ENCODE peak calls at places on chromosome 1, in four cellular contexts. One of them, this sample, is unnamed.

GRCh38 chr1:71473331-71473730 is 392.5 kb upstream of the ZRANB2 start:
- DNase-seq in upper lobe of right lung: no peak
- DNase-seq in kidney epithelial cell: no peak
- DNase-seq in PC-9: no peak
- DNase-seq in this sample: no peak

GRCh38 chr1:27952147-27952546 is 7.6 kb upstream of the XKR8 start:
- DNase-seq in kidney epithelial cell: no peak
- DNase-seq in PC-9: no peak
- DNase-seq in upper lobe of right lung: no peak
- DNase-seq in this sample: no peak

GRCh38 chr1:5745776-5746610 is 246.2 kb downstream of the NPHP4 start:
- DNase-seq in PC-9: peak
- DNase-seq in kidney epithelial cell: peak
- DNase-seq in upper lobe of right lung: peak
- DNase-seq in this sample: no peak

GRCh38 chr1:152411144-152411543 is 2.9 kb downstream of the CRNN start:
- DNase-seq in PC-9: no peak
- DNase-seq in kidney epithelial cell: no peak
- DNase-seq in upper lobe of right lung: peak
- DNase-seq in this sample: no peak

GRCh38 chr1:180905927-180906326 is 6.8 kb upstream of the KIAA1614 start:
- DNase-seq in upper lobe of right lung: no peak
- DNase-seq in PC-9: no peak
- DNase-seq in kidney epithelial cell: no peak
- DNase-seq in this sample: no peak

GRCh38 chr1:221315330-221315729 is 426.6 kb downstream of the DUSP10 start:
- DNase-seq in PC-9: no peak
- DNase-seq in upper lobe of right lung: no peak
- DNase-seq in kidney epithelial cell: no peak
- DNase-seq in this sample: peak

GRCh38 chr1:19305880-19306279 is 6.1 kb downstream of the AKR7A2 start:
- DNase-seq in upper lobe of right lung: no peak
- DNase-seq in kidney epithelial cell: no peak
- DNase-seq in PC-9: no peak
- DNase-seq in this sample: no peak

GRCh38 chr1:114298059-114298458 is 144.4 kb upstream of the SYT6 start:
- DNase-seq in PC-9: no peak
- DNase-seq in kidney epithelial cell: no peak
- DNase-seq in upper lobe of right lung: no peak
- DNase-seq in this sample: no peak

GRCh38 chr1:169138866-169139670 is 32.6 kb downstream of the ATP1B1 start:
- DNase-seq in upper lobe of right lung: no peak
- DNase-seq in PC-9: no peak
- DNase-seq in kidney epithelial cell: no peak
- DNase-seq in this sample: no peak

GRCh38 chr1:207241164-207241934 is 80.1 kb upstream of the CD55 start:
- DNase-seq in kidney epithelial cell: no peak
- DNase-seq in upper lobe of right lung: no peak
- DNase-seq in PC-9: peak
- DNase-seq in this sample: no peak

GRCh38 chr1:222127526-222128152 is 385.8 kb upstream of the DUSP10 start:
- DNase-seq in kidney epithelial cell: no peak
- DNase-seq in PC-9: no peak
- DNase-seq in upper lobe of right lung: no peak
- DNase-seq in this sample: no peak

GRCh38 chr1:238951809-238952208 is 434.6 kb upstream of the CHRM3 start:
- DNase-seq in PC-9: peak
- DNase-seq in upper lobe of right lung: no peak
- DNase-seq in kidney epithelial cell: peak
- DNase-seq in this sample: no peak

GRCh38 chr1:8560035-8560434 is 242.1 kb downstream of the SLC45A1 start:
- DNase-seq in PC-9: no peak
- DNase-seq in kidney epithelial cell: no peak
- DNase-seq in upper lobe of right lung: no peak
- DNase-seq in this sample: no peak

GRCh38 chr1:68175621-68176398 is 56.5 kb downstream of the WLS start:
- DNase-seq in kidney epithelial cell: no peak
- DNase-seq in upper lobe of right lung: no peak
- DNase-seq in PC-9: peak
- DNase-seq in this sample: no peak

GRCh38 chr1:196361112-196361714 is 247.0 kb downstream of the KCNT2 start:
- DNase-seq in PC-9: no peak
- DNase-seq in kidney epithelial cell: peak
- DNase-seq in upper lobe of right lung: no peak
- DNase-seq in this sample: no peak

GRCh38 chr1:196357913-196358312 is 250.3 kb downstream of the KCNT2 start:
- DNase-seq in upper lobe of right lung: no peak
- DNase-seq in PC-9: no peak
- DNase-seq in kidney epithelial cell: no peak
- DNase-seq in this sample: no peak

GRCh38 chr1:196355206-196355786 is 252.9 kb downstream of the KCNT2 start:
- DNase-seq in upper lobe of right lung: no peak
- DNase-seq in PC-9: no peak
- DNase-seq in kidney epithelial cell: no peak
- DNase-seq in this sample: no peak
- TF ChIP-seq CTCF in upper lobe of right lung: peak
- TF ChIP-seq CTCF in PC-9: peak
- TF ChIP-seq CTCF in kidney epithelial cell: peak
- TF ChIP-seq CTCF in this sample: peak

DNA sequence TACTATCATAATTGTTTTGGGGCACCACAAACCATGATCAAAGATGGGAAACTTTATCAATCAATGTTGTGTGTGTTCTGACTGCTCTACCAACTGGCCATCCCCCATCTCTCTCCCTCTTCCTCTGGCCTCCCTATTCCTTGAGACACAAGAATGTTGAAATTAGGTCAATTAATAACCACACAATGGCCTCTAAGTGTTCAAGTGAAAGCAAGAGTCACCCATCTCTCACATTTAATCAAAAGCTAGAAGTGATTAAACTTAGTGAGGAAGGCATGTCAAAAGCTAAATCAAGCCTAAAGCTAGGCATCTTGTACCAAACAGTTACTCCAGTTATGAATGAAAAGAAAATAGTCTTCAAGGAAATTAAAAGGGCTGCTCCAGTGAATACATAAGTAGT is 390.3 kb upstream of the NFIA start:
- DNase-seq in upper lobe of right lung: no peak
- DNase-seq in kidney epithelial cell: no peak
- DNase-seq in PC-9: no peak
- DNase-seq in this sample: no peak
- H3K4me3 ChIP-seq in upper lobe of right lung: no peak
- H3K4me3 ChIP-seq in kidney epithelial cell: no peak
- H3K4me3 ChIP-seq in PC-9: no peak
- H3K4me3 ChIP-seq in this sample: no peak

GRCh38 chr1:83998599-83999315 is at the start of gene TTLL7:
- DNase-seq in kidney epithelial cell: no peak
- DNase-seq in PC-9: peak
- DNase-seq in upper lobe of right lung: peak
- DNase-seq in this sample: no peak
- TF ChIP-seq CTCF in kidney epithelial cell: no peak
- TF ChIP-seq CTCF in PC-9: no peak
- TF ChIP-seq CTCF in upper lobe of right lung: no peak
- TF ChIP-seq CTCF in this sample: no peak

GRCh38 chr1:230232352-230232751 is 165.3 kb downstream of the GALNT2 start:
- DNase-seq in PC-9: no peak
- DNase-seq in kidney epithelial cell: no peak
- DNase-seq in upper lobe of right lung: no peak
- DNase-seq in this sample: no peak
- H3K4me3 ChIP-seq in PC-9: no peak
- H3K4me3 ChIP-seq in kidney epithelial cell: no peak
- H3K4me3 ChIP-seq in upper lobe of right lung: peak
- H3K4me3 ChIP-seq in this sample: no peak

GRCh38 chr1:167066333-167067122 is 23.6 kb downstream of the GPA33 start:
- DNase-seq in upper lobe of right lung: peak
- DNase-seq in kidney epithelial cell: no peak
- DNase-seq in PC-9: peak
- DNase-seq in this sample: no peak
- TF ChIP-seq CTCF in upper lobe of right lung: peak
- TF ChIP-seq CTCF in kidney epithelial cell: peak
- TF ChIP-seq CTCF in PC-9: peak
- TF ChIP-seq CTCF in this sample: peak

DNA sequence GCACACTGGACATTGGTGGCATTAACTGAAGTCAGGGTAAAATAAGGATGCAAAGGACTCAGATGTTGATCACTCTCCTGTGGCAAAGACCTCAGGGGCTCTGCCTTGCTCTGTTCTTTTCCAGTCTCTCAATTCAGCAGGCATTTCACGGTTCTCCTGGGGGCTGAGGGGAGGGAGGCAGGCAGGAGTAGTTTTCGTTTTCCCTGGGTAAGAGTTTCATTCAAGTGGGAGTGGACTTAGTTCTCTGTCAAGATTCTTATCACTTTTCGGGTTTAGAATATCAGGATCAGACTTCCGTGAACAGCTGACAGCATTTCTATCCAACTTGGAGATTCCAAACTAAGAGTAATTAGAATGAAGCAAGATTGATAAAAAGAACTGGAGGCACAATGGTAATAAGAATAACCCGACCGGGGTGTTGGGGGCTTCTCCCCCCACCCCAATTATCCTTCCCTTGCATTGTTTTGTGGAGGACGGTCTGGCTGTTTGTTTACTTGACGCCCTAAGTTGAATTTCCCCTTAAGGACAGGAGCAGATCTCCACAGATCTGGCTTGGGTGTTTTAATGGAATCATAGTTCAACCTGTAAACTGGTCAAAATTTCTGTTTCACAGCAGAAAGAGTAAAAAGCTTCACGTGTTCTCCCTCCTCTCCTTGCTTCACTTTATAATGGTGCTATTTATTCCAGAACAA is 2.4 kb upstream of the ATF3 start:
- DNase-seq in upper lobe of right lung: no peak
- DNase-seq in kidney epithelial cell: no peak
- DNase-seq in PC-9: no peak
- DNase-seq in this sample: no peak
- H3K4me3 ChIP-seq in upper lobe of right lung: peak
- H3K4me3 ChIP-seq in kidney epithelial cell: no peak
- H3K4me3 ChIP-seq in PC-9: no peak
- H3K4me3 ChIP-seq in this sample: no peak

GRCh38 chr1:112058815-112059450 is 69.5 kb upstream of the KCND3 start:
- DNase-seq in PC-9: no peak
- DNase-seq in kidney epithelial cell: no peak
- DNase-seq in upper lobe of right lung: no peak
- DNase-seq in this sample: no peak
- TF ChIP-seq CTCF in PC-9: no peak
- TF ChIP-seq CTCF in kidney epithelial cell: no peak
- TF ChIP-seq CTCF in upper lobe of right lung: no peak
- TF ChIP-seq CTCF in this sample: no peak

GRCh38 chr1:47443530-47444316 is 5.9 kb downstream of the FOXD2 start:
- DNase-seq in kidney epithelial cell: no peak
- DNase-seq in PC-9: no peak
- DNase-seq in upper lobe of right lung: no peak
- DNase-seq in this sample: no peak
- H3K4me3 ChIP-seq in kidney epithelial cell: no peak
- H3K4me3 ChIP-seq in PC-9: no peak
- H3K4me3 ChIP-seq in upper lobe of right lung: no peak
- H3K4me3 ChIP-seq in this sample: no peak

DNA sequence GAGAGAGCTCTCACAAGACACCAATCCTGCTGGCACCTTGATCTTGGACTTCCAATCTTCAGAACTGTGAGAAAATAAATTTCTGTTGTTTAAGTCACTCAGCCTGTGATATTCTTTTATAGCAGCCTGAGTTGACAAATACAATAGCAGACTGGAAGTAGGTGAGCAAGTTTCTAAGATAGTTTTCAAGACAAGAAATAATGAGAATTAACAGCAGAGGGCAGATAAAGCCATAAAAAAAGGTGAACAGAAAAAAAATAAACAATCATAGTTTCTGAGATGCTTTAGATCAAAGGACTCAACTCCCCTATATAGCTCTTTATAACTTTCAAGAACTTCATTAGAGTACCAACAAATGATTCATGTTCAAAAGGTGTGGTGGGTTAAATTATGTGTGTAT is 119.8 kb downstream of the PLPPR5 start:
- DNase-seq in kidney epithelial cell: no peak
- DNase-seq in upper lobe of right lung: no peak
- DNase-seq in PC-9: no peak
- DNase-seq in this sample: no peak
- TF ChIP-seq CTCF in kidney epithelial cell: no peak
- TF ChIP-seq CTCF in upper lobe of right lung: no peak
- TF ChIP-seq CTCF in PC-9: peak
- TF ChIP-seq CTCF in this sample: no peak

GRCh38 chr1:53948291-53948690 is 2.1 kb downstream of the LRRC42 start:
- DNase-seq in kidney epithelial cell: no peak
- DNase-seq in upper lobe of right lung: no peak
- DNase-seq in PC-9: no peak
- DNase-seq in this sample: no peak
- H3K4me3 ChIP-seq in kidney epithelial cell: no peak
- H3K4me3 ChIP-seq in upper lobe of right lung: no peak
- H3K4me3 ChIP-seq in PC-9: no peak
- H3K4me3 ChIP-seq in this sample: no peak